ENCODE peak calls at places on chromosomes 13 and 19, in nine cellular contexts. Z is fibroblast of the aortic adventitia; G is amniotic epithelial cell; F is GF-D8; X is left colon; P is CD8-positive, alpha-beta memory T cell; U is progenitor cell of endocrine pancreas; W is NCI-H1105; A is GM23248. N is an unnamed sample.

GRCh38 chr19:40006273-40006691 is 9.4 kb downstream of the ZNF546 start:
- DNase-seq in A (peak; percentile 81), G (peak; percentile 23), P (no peak), U (no peak), X (no peak), W (no peak), F (no peak), Z (peak; percentile 70), N (no peak)

GRCh38 chr19:3710265-3710812 is 2.2 kb downstream of the TJP3 start:
- DNase-seq in A (no peak), U (no peak), P (no peak), F (peak; percentile 12), X (peak; percentile 98), Z (peak; percentile 31), W (peak; percentile 40), G (peak; percentile 46), N (no peak)

GRCh38 chr19:10876459-10877240 is 5.3 kb downstream of the CARM1 start:
- DNase-seq in X (no peak), F (no peak), A (peak; percentile 31), G (no peak), U (no peak), W (no peak), Z (no peak), P (no peak), N (no peak)

GRCh38 chr19:3944018-3944721 is 11.3 kb downstream of the NMRK2 start:
- DNase-seq in F (no peak), A (no peak), P (no peak), U (no peak), W (no peak), G (no peak), Z (no peak), X (no peak), N (no peak)

GRCh38 chr19:16801599-16801998 is 27.6 kb upstream of the SIN3B start:
- DNase-seq in Z (peak; percentile 61), G (peak; percentile 83), X (no peak), P (no peak), U (no peak), F (no peak), A (peak; percentile 70), W (no peak), N (no peak)

GRCh38 chr13:42878721-42879120 is 97.3 kb downstream of the FAM216B start:
- DNase-seq in W (no peak), F (no peak), X (no peak), Z (peak; percentile 67), P (no peak), G (peak; percentile 66), A (no peak), U (no peak), N (no peak)

GRCh38 chr13:39952244-39953233 is 297.1 kb downstream of the COG6 start:
- DNase-seq in U (no peak), G (peak; percentile 42), P (no peak), X (no peak), A (peak; percentile 10), Z (peak; percentile 19), W (no peak), F (no peak), N (no peak)

GRCh38 chr13:66886248-66886647 is 343.9 kb downstream of the PCDH9 start:
- DNase-seq in P (no peak), X (no peak), Z (no peak), W (peak; percentile 51), F (no peak), U (no peak), G (no peak), A (no peak), N (peak; percentile 5)

GRCh38 chr13:113442985-113443362 is 10.3 kb downstream of the ADPRHL1 start:
- DNase-seq in A (no peak), U (no peak), Z (no peak), G (no peak), P (no peak), F (no peak), X (no peak), W (no peak), N (no peak)

GRCh38 chr19:916645-917322 is 349 bp upstream of the KISS1R start:
- DNase-seq in A (no peak), P (no peak), U (no peak), X (no peak), F (no peak), W (no peak), Z (no peak), G (no peak), N (no peak)

GRCh38 chr19:33208904-33209843 is 15.0 kb downstream of the LRP3 start:
- DNase-seq in W (no peak), X (no peak), Z (peak; percentile 60), G (no peak), P (no peak), F (no peak), U (no peak), A (no peak), N (no peak)

GRCh38 chr19:43784981-43785808 is 4.4 kb upstream of the KCNN4 start:
- DNase-seq in A (peak; percentile 86), P (peak; percentile 40), U (peak; percentile 27), F (peak; percentile 42), G (peak; percentile 61), X (peak; percentile 61), Z (peak; percentile 78), W (peak; percentile 64), N (peak; percentile 67)

GRCh38 chr13:24644051-24644450 is 36.2 kb upstream of the ATP12A start:
- DNase-seq in X (no peak), U (no peak), G (peak; percentile 92), F (no peak), W (no peak), P (no peak), A (peak; percentile 24), Z (peak; percentile 48), N (no peak)

GRCh38 chr13:28429096-28429495 is 65.8 kb downstream of the FLT1 start:
- DNase-seq in W (no peak), X (no peak), Z (no peak), F (no peak), A (no peak), P (no peak), U (no peak), G (no peak), N (no peak)